ENCODE peak calls at places on chromosomes 4 and X, in four cellular contexts. W is cardiac fibroblast, K is MCF 10A, D is pancreas. E is an unnamed sample.

GRCh38 chrX:9845574-9845948 is 59.3 kb downstream of the SHROOM2 start:
- DNase-seq in W (peak), K (peak), D (no peak), E (no peak)

GRCh38 chr4:791866-792630 is 33.9 kb downstream of the CPLX1 start:
- DNase-seq in W (peak), K (no peak), D (no peak), E (no peak)

GRCh38 chr4:159837071-159837470 is 734.2 kb downstream of the RAPGEF2 start:
- DNase-seq in W (no peak), K (no peak), D (no peak), E (no peak)

GRCh38 chr4:5371415-5372190 is 320.3 kb downstream of the STK32B start:
- DNase-seq in W (no peak), K (peak), D (no peak), E (no peak)

GRCh38 chr4:94650690-94651089 is 107.1 kb upstream of the BMPR1B start:
- DNase-seq in W (peak), K (no peak), D (no peak), E (no peak)

GRCh38 chr4:100581337-100581736 is 63.5 kb upstream of the EMCN start:
- DNase-seq in W (no peak), K (peak), D (no peak), E (no peak)

GRCh38 chrX:68694429-68695205 is 47.2 kb downstream of the STARD8 start:
- DNase-seq in W (no peak), K (no peak), D (no peak), E (no peak)

GRCh38 chrX:49910344-49910743 is 12.1 kb upstream of the CLCN5 start:
- DNase-seq in W (no peak), K (no peak), D (no peak), E (no peak)

GRCh38 chrX:136497556-136498048 is at the start of gene HTATSF1:
- DNase-seq in W (no peak), K (peak), D (peak), E (no peak)

GRCh38 chr4:15149842-15150592 is 147.7 kb downstream of the CPEB2 start:
- DNase-seq in W (peak), K (peak), D (peak), E (peak)

GRCh38 chr4:2378898-2379297 is 39.5 kb downstream of the ZFYVE28 start:
- DNase-seq in W (no peak), K (no peak), D (no peak), E (no peak)

GRCh38 chr4:47312170-47312569 is 151.3 kb downstream of the COMMD8 start:
- DNase-seq in W (peak), K (no peak), D (no peak), E (no peak)

GRCh38 chr4:110224812-110225211 is 26.4 kb upstream of the ELOVL6 start:
- DNase-seq in W (no peak), K (no peak), D (no peak), E (peak)

GRCh38 chr4:27278615-27279014 is 418.0 kb downstream of the STIM2 start:
- DNase-seq in W (no peak), K (peak), D (no peak), E (no peak)

GRCh38 chrX:11100281-11101035 is 10.7 kb upstream of the HCCS start:
- DNase-seq in W (peak), K (peak), D (no peak), E (peak)

GRCh38 chr4:159594576-159594975 is 491.7 kb downstream of the RAPGEF2 start:
- DNase-seq in W (no peak), K (no peak), D (no peak), E (no peak)

DNA sequence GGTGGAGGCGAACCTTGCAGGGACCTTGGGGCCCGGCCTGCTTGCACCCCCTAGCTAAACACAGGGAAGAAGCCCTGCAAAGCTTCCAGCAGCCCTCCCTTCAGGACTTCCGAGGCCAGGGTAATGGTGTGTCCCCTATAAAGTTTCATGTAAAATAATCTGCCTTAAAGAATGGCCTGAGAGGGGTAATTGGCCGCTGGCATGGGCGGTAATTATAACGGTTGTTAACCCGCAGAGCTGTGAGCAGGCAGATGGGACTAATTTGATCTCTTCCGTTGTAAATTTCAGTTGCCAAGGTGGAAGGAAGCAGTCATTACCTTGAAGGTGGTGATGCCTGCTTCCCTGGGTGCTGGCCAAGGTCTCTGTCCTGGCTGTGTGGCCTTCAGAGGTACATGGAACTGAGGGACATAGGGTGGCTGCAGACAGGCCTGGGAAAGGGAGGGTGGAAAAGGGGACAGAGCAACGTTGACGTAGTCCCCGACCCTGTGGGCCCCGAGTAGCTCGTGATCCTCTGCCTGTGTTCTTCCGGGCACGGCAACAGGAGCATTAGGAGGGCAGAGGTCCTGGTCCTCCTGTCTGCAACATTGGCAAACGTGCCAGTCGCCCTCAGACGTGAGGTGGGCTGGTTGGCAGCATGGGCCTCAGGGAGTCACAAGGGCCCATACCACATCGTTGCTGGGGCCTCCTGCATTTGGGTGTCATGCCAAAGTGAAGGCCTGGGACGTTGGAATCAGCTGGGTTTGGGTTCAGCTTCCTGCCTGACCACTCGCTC is 92.0 kb downstream of the PSAPL1 start:
- DNase-seq in W (no peak), K (no peak), D (no peak), E (no peak)
- TF ChIP-seq CTCF in W (no peak), K (no peak), D (no peak), E (no peak)

GRCh38 chr4:152385551-152385950 is 150.3 kb downstream of the FBXW7 start:
- DNase-seq in W (peak), K (peak), D (no peak), E (peak)
- TF ChIP-seq CTCF in W (peak), K (peak), D (no peak), E (peak)

DNA sequence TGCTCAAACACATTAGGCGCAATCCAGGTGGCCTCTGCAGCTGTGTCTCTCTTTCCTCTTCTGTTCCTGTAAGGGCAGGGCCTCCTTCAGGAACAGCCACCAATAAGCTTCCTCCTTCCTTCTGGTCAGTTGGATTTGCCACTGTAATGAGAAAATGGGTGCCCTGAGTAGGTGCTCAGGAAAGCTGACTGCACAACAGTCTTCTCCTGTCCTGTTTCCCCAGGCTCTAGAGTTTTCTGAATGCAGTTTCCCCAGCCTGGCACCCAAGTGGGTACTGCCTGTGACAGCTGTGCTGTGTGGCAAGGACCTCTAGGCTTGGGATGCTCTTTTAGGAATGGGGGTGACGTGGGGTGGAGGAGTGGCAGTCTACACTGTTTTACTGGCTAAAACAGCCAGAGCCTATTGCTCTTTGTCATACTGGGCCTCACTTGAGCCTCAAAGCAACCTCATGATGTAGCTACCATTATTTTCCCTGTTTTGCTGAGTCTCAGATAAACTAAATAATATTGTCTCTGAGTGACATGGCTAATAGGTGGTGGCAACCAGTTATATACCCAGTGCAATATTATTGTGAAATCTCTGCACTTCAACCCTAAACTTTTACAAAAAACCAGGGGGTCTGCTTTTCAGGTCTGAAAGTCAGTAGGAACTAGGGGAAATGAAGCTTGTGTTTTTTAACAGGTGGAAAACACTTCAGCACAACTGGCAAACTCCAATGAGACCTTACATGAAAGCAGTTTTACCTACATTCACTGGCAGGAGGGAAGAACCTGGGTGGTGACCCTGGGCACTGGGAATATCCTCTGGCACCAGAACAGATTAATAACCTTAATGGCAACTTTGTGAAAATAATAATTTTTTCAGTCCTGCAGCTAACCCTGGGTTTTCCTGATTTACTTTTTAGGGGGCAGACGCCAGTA is 1.1 kb downstream of the CXCL2 start:
- DNase-seq in W (peak), K (peak), D (no peak), E (no peak)
- TF ChIP-seq CTCF in W (no peak), K (no peak), D (no peak), E (no peak)

GRCh38 chrX:46574337-46574940 is 874 bp downstream of the CHST7 start:
- DNase-seq in W (peak), K (no peak), D (no peak), E (no peak)

GRCh38 chrX:46573896-46574336 is 351 bp downstream of the CHST7 start:
- DNase-seq in W (peak), K (peak), D (peak), E (no peak)

GRCh38 chrX:46574941-46575381 is 1.4 kb downstream of the CHST7 start:
- DNase-seq in W (peak), K (no peak), D (no peak), E (no peak)

GRCh38 chrX:46572295-46572936 is 1.1 kb upstream of the CHST7 start:
- DNase-seq in W (no peak), K (no peak), D (no peak), E (no peak)

DNA sequence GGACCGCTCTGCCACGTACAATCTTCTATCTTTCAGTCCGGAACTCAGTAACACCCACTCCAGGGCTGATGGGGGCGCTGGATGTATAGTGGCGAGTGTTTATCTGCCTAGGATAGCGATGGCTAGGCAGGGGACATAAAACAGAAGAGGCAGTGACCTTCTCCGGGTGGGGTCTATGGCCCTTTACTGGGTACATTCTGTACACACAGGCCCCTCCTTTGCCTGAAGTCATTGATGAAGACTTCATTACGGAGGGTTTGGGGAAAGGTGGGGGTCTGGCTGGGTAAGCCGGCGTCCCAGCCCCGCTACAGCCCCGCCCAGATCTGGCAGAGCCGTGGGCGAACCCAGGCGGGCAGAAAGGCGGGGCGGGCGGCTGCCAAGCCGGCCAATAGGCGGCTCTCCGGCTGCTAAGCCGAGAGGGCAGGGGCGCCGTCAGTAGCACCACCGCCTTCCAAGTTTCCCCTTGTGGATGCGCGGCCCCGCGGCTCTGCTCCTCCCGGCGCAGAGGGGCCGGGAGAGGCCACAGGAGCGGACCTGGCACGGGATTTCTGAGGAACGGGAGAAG is at the start of gene CHST7:
- DNase-seq in W (peak), K (peak), D (peak), E (peak)
- TF ChIP-seq CTCF in W (peak), K (no peak), D (no peak), E (peak)

E was measured in HFFc6.